ENCODE peak calls at places on chromosomes 5 and 9, in nine cellular contexts. M, G, S, O, X, T, L, K and J are unnamed samples.

GRCh38 chr5:126918624-126918957 is 111.8 kb downstream of the MARCHF3 start:
- DNase-seq in M (no peak), G (no peak), S (no peak), O (no peak), X (no peak), T (no peak), L (peak; percentile 25), K (no peak), J (no peak)

GRCh38 chr5:168712280-168712924 is 133.2 kb upstream of the PANK3 start:
- DNase-seq in M (no peak), G (no peak), S (no peak), O (no peak), X (no peak), T (peak; percentile 32), L (peak; percentile 87), K (peak; percentile 97), J (no peak)

GRCh38 chr5:35308391-35308790 is 78.1 kb upstream of the PRLR start:
- DNase-seq in M (no peak), G (no peak), S (no peak), O (no peak), X (no peak), T (no peak), L (no peak), K (no peak), J (peak; percentile 76)

GRCh38 chr9:70398145-70398556 is 16.3 kb downstream of the KLF9 start:
- DNase-seq in M (no peak), G (no peak), S (no peak), O (no peak), X (no peak), T (no peak), L (no peak), K (no peak), J (no peak)

GRCh38 chr9:130197888-130198287 is 25.7 kb downstream of the NCS1 start:
- DNase-seq in M (peak; percentile 29), G (no peak), S (no peak), O (no peak), X (no peak), T (no peak), L (peak; percentile 11), K (no peak), J (peak; percentile 85)

GRCh38 chr9:21988056-21988990 is 5.9 kb downstream of the CDKN2A start:
- DNase-seq in M (peak; percentile 67), G (no peak), S (no peak), O (no peak), X (no peak), T (no peak), L (no peak), K (no peak), J (no peak)

GRCh38 chr9:135169709-135170226 is 82.3 kb downstream of the OLFM1 start:
- DNase-seq in M (no peak), G (no peak), S (no peak), O (no peak), X (no peak), T (no peak), L (no peak), K (no peak), J (no peak)

GRCh38 chr9:137759649-137760321 is 117.8 kb upstream of the CACNA1B start:
- DNase-seq in M (no peak), G (no peak), S (peak; percentile 53), O (no peak), X (no peak), T (no peak), L (no peak), K (no peak), J (peak; percentile 32)

GRCh38 chr5:136309932-136310598 is 55.3 kb downstream of the TRPC7 start:
- DNase-seq in M (no peak), G (no peak), S (no peak), O (peak; percentile 21), X (no peak), T (no peak), L (no peak), K (no peak), J (no peak)

GRCh38 chr5:178866946-178867345 is 7.2 kb downstream of the ZNF354B start:
- DNase-seq in M (no peak), G (no peak), S (no peak), O (no peak), X (no peak), T (no peak), L (no peak), K (peak; percentile 20), J (no peak)

GRCh38 chr5:35668320-35668719 is 50.7 kb downstream of the SPEF2 start:
- DNase-seq in M (no peak), G (no peak), S (no peak), O (no peak), X (peak; percentile 34), T (no peak), L (no peak), K (no peak), J (no peak)

GRCh38 chr9:126407125-126407870 is 80.7 kb downstream of the MVB12B start:
- DNase-seq in M (no peak), G (no peak), S (no peak), O (no peak), X (no peak), T (no peak), L (no peak), K (no peak), J (no peak)

GRCh38 chr5:69334793-69335268 is 2.2 kb upstream of the CCDC125 start:
- DNase-seq in M (no peak), G (peak; percentile 67), S (peak; percentile 84), O (peak; percentile 41), X (peak; percentile 88), T (peak; percentile 85), L (peak; percentile 82), K (peak; percentile 81), J (peak; percentile 90)

GRCh38 chr5:38734353-38734752 is 111.5 kb upstream of the OSMR start:
- DNase-seq in M (no peak), G (no peak), S (no peak), O (no peak), X (no peak), T (no peak), L (no peak), K (no peak), J (no peak)

GRCh38 chr5:169286572-169287325 is 14.2 kb downstream of the SLIT3 start:
- DNase-seq in M (no peak), G (no peak), S (no peak), O (no peak), X (no peak), T (peak; percentile 41), L (no peak), K (no peak), J (no peak)

GRCh38 chr5:112551437-112552018 is 132.5 kb upstream of the EPB41L4A start:
- DNase-seq in M (peak; percentile 59), G (peak; percentile 11), S (peak; percentile 17), O (no peak), X (peak; percentile 45), T (peak; percentile 64), L (peak; percentile 69), K (peak; percentile 60), J (peak; percentile 77)

GRCh38 chr5:160438316-160439204 is 16.9 kb downstream of the PTTG1 start:
- DNase-seq in M (peak; percentile 67), G (peak; percentile 54), S (peak; percentile 38), O (no peak), X (peak; percentile 78), T (peak; percentile 58), L (peak; percentile 75), K (peak; percentile 78), J (peak; percentile 81)